ENCODE peak calls at places on chromosomes 16 and 17, in five cellular contexts. Y is gastrocnemius medialis, J is NCI-H2029 treated with DMSO at 0.1 percent for 48 hours, V is NCI-H1694 treated with DMSO at 0.1 percent for 48 hours, L is heart left ventricle. P is an unnamed sample.

GRCh38 chr16:17131351-17131750 is 339.4 kb downstream of the XYLT1 start:
- DNase-seq in Y (no peak), J (no peak), V (no peak), L (no peak), P (peak; percentile 39)

GRCh38 chr17:4893721-4894560 is 5.4 kb upstream of the C17orf107 start:
- DNase-seq in Y (no peak), J (no peak), V (peak; percentile 39), L (no peak), P (no peak)

GRCh38 chr17:332023-332422 is 20.6 kb downstream of the RPH3AL start:
- DNase-seq in Y (no peak), J (no peak), V (peak; percentile 59), L (no peak), P (peak; percentile 17)

GRCh38 chr17:63838586-63839184 is 3.8 kb downstream of the SMARCD2 start:
- DNase-seq in Y (peak; percentile 97), J (no peak), V (no peak), L (peak; percentile 95), P (peak; percentile 98)

GRCh38 chr17:4739122-4740024 is at the start of the genes CXCL16 and ZMYND15:
- DNase-seq in Y (peak; percentile 19), J (no peak), V (no peak), L (peak; percentile 54), P (peak; percentile 78)

GRCh38 chr16:55552621-55553020 is 13.9 kb upstream of the CAPNS2 start:
- DNase-seq in Y (no peak), J (no peak), V (no peak), L (no peak), P (no peak)

GRCh38 chr17:49815761-49816281 is 27.3 kb downstream of the KAT7 start:
- DNase-seq in Y (no peak), J (no peak), V (no peak), L (no peak), P (no peak)

GRCh38 chr17:49315551-49315951 is 46.5 kb downstream of the ZNF652 start:
- DNase-seq in Y (peak; percentile 79), J (peak; percentile 69), V (peak; percentile 79), L (peak; percentile 69), P (peak; percentile 81)

GRCh38 chr17:29407856-29408255 is 17.7 kb downstream of the TAOK1 start:
- DNase-seq in Y (no peak), J (no peak), V (no peak), L (no peak), P (no peak)

GRCh38 chr16:89038811-89039735 is 54.6 kb upstream of the ACSF3 start:
- DNase-seq in Y (no peak), J (no peak), V (no peak), L (peak; percentile 18), P (no peak)

GRCh38 chr17:28812980-28813377 is 29.6 kb downstream of the FAM222B start:
- DNase-seq in Y (no peak), J (no peak), V (no peak), L (no peak), P (no peak)

GRCh38 chr17:31733326-31733725 is 125.7 kb downstream of the COPRS start:
- DNase-seq in Y (no peak), J (no peak), V (no peak), L (no peak), P (no peak)

GRCh38 chr17:77455111-77455877 is 314.5 kb downstream of the SEC14L1 start:
- DNase-seq in Y (no peak), J (no peak), V (no peak), L (no peak), P (no peak)

GRCh38 chr17:19386276-19386863 is 620 bp downstream of the MFAP4 start:
- DNase-seq in Y (peak; percentile 76), J (no peak), V (no peak), L (peak; percentile 81), P (peak; percentile 88)

GRCh38 chr17:65783845-65784334 is 222.4 kb upstream of the AXIN2 start:
- DNase-seq in Y (no peak), J (no peak), V (no peak), L (no peak), P (no peak)

GRCh38 chr16:20774703-20775362 is 11.0 kb downstream of the ACSM3 start:
- DNase-seq in Y (no peak), J (peak; percentile 38), V (peak; percentile 10), L (peak; percentile 41), P (no peak)

GRCh38 chr16:10077861-10078260 is 104.4 kb downstream of the GRIN2A start:
- DNase-seq in Y (no peak), J (no peak), V (no peak), L (no peak), P (no peak)

GRCh38 chr16:83705856-83706255 is 101.9 kb upstream of the HSBP1 start:
- DNase-seq in Y (no peak), J (no peak), V (no peak), L (no peak), P (no peak)

GRCh38 chr17:13596241-13596941 is 5.3 kb downstream of the HS3ST3A1 start:
- DNase-seq in Y (no peak), J (no peak), V (no peak), L (no peak), P (no peak)

GRCh38 chr17:58208344-58208743 is 10.7 kb downstream of the MKS1 start:
- DNase-seq in Y (no peak), J (no peak), V (no peak), L (no peak), P (no peak)

GRCh38 chr16:4323845-4324478 is 8.1 kb downstream of the GLIS2 start:
- DNase-seq in Y (peak; percentile 51), J (no peak), V (no peak), L (peak; percentile 78), P (peak; percentile 68)

GRCh38 chr16:68750243-68750642 is 13.2 kb downstream of the CDH1 start:
- DNase-seq in Y (no peak), J (no peak), V (no peak), L (no peak), P (no peak)